ENCODE peak calls at places on chromosomes 4 and X, in six cellular contexts. One of them, this sample, is unnamed.

GRCh38 chrX:13469963-13470679 is 99.3 kb upstream of the EGFL6 start:
- DNase-seq in K562: no peak
- DNase-seq in A549: no peak
- DNase-seq in GM12878: no peak
- DNase-seq in endothelial cell of umbilical vein: peak; percentile 50
- DNase-seq in HepG2: no peak
- DNase-seq in this sample: no peak

GRCh38 chr4:67522851-67523671 is 22.2 kb downstream of the CENPC start:
- DNase-seq in K562: peak; percentile 88
- DNase-seq in A549: no peak
- DNase-seq in GM12878: no peak
- DNase-seq in endothelial cell of umbilical vein: peak; percentile 82
- DNase-seq in HepG2: no peak
- DNase-seq in this sample: peak; percentile 8

GRCh38 chrX:16839852-16840460 is 30.2 kb downstream of the RBBP7 start:
- DNase-seq in K562: peak; percentile 29
- DNase-seq in A549: no peak
- DNase-seq in GM12878: no peak
- DNase-seq in endothelial cell of umbilical vein: no peak
- DNase-seq in HepG2: no peak
- DNase-seq in this sample: peak; percentile 32

GRCh38 chr4:78174931-78175330 is 117.8 kb downstream of the FRAS1 start:
- DNase-seq in K562: no peak
- DNase-seq in A549: no peak
- DNase-seq in GM12878: no peak
- DNase-seq in endothelial cell of umbilical vein: no peak
- DNase-seq in HepG2: no peak
- DNase-seq in this sample: no peak

GRCh38 chr4:77021614-77022089 is 54.1 kb downstream of the CCNI start:
- DNase-seq in K562: no peak
- DNase-seq in A549: no peak
- DNase-seq in GM12878: no peak
- DNase-seq in endothelial cell of umbilical vein: no peak
- DNase-seq in HepG2: no peak
- DNase-seq in this sample: peak; percentile 40

GRCh38 chr4:107760281-107760947 is 40.4 kb upstream of the PAPSS1 start:
- DNase-seq in K562: peak; percentile 13
- DNase-seq in A549: peak; percentile 7
- DNase-seq in GM12878: no peak
- DNase-seq in endothelial cell of umbilical vein: peak; percentile 55
- DNase-seq in HepG2: peak; percentile 23
- DNase-seq in this sample: no peak

GRCh38 chrX:26925088-26925487 is 538.1 kb downstream of the PPP4R3C start:
- DNase-seq in K562: no peak
- DNase-seq in A549: no peak
- DNase-seq in GM12878: no peak
- DNase-seq in endothelial cell of umbilical vein: peak; percentile 36
- DNase-seq in HepG2: no peak
- DNase-seq in this sample: no peak

GRCh38 chr4:159283697-159284492 is 181.0 kb downstream of the RAPGEF2 start:
- DNase-seq in K562: no peak
- DNase-seq in A549: no peak
- DNase-seq in GM12878: no peak
- DNase-seq in endothelial cell of umbilical vein: peak; percentile 61
- DNase-seq in HepG2: no peak
- DNase-seq in this sample: no peak

GRCh38 chrX:154799554-154800348 is 5.5 kb downstream of the MPP1 start:
- DNase-seq in K562: peak; percentile 32
- DNase-seq in A549: peak; percentile 73
- DNase-seq in GM12878: no peak
- DNase-seq in endothelial cell of umbilical vein: peak; percentile 91
- DNase-seq in HepG2: peak; percentile 90
- DNase-seq in this sample: peak; percentile 39

GRCh38 chr4:109321232-109321631 is 18.8 kb upstream of the COL25A1 start:
- DNase-seq in K562: no peak
- DNase-seq in A549: no peak
- DNase-seq in GM12878: peak; percentile 17
- DNase-seq in endothelial cell of umbilical vein: no peak
- DNase-seq in HepG2: no peak
- DNase-seq in this sample: peak; percentile 8

GRCh38 chr4:48196758-48197504 is 62.9 kb upstream of the TXK start:
- DNase-seq in K562: no peak
- DNase-seq in A549: no peak
- DNase-seq in GM12878: peak; percentile 72
- DNase-seq in endothelial cell of umbilical vein: no peak
- DNase-seq in HepG2: no peak
- DNase-seq in this sample: no peak

GRCh38 chrX:30597258-30598012 is 19.9 kb upstream of the TASL start:
- DNase-seq in K562: no peak
- DNase-seq in A549: no peak
- DNase-seq in GM12878: peak; percentile 53
- DNase-seq in endothelial cell of umbilical vein: no peak
- DNase-seq in HepG2: no peak
- DNase-seq in this sample: peak; percentile 77

GRCh38 chr4:10509733-10510132 is 52.5 kb upstream of the ZNF518B start:
- DNase-seq in K562: peak; percentile 2
- DNase-seq in A549: no peak
- DNase-seq in GM12878: no peak
- DNase-seq in endothelial cell of umbilical vein: no peak
- DNase-seq in HepG2: no peak
- DNase-seq in this sample: no peak

GRCh38 chr4:44447563-44448504 is 775 bp downstream of the KCTD8 start:
- DNase-seq in K562: no peak
- DNase-seq in A549: no peak
- DNase-seq in GM12878: no peak
- DNase-seq in endothelial cell of umbilical vein: peak; percentile 21
- DNase-seq in HepG2: no peak
- DNase-seq in this sample: no peak

GRCh38 chr4:90227177-90227576 is 100.0 kb downstream of the CCSER1 start:
- DNase-seq in K562: no peak
- DNase-seq in A549: no peak
- DNase-seq in GM12878: no peak
- DNase-seq in endothelial cell of umbilical vein: no peak
- DNase-seq in HepG2: no peak
- DNase-seq in this sample: no peak

GRCh38 chrX:980572-981235 is 231.7 kb downstream of the CRLF2 start:
- DNase-seq in K562: no peak
- DNase-seq in A549: no peak
- DNase-seq in GM12878: no peak
- DNase-seq in endothelial cell of umbilical vein: no peak
- DNase-seq in HepG2: no peak
- DNase-seq in this sample: no peak

GRCh38 chrX:134236690-134237362 is at the start of gene CCDC160:
- DNase-seq in K562: no peak
- DNase-seq in A549: peak; percentile 28
- DNase-seq in GM12878: no peak
- DNase-seq in endothelial cell of umbilical vein: peak; percentile 29
- DNase-seq in HepG2: peak; percentile 3
- DNase-seq in this sample: no peak

GRCh38 chr4:89055157-89056080 is 1.6 kb downstream of the FAM13A start:
- DNase-seq in K562: peak; percentile 28
- DNase-seq in A549: no peak
- DNase-seq in GM12878: no peak
- DNase-seq in endothelial cell of umbilical vein: no peak
- DNase-seq in HepG2: no peak
- DNase-seq in this sample: no peak

GRCh38 chrX:34656467-34656841 is 631 bp downstream of the TMEM47 start:
- DNase-seq in K562: no peak
- DNase-seq in A549: no peak
- DNase-seq in GM12878: no peak
- DNase-seq in endothelial cell of umbilical vein: peak; percentile 7
- DNase-seq in HepG2: no peak
- DNase-seq in this sample: no peak

GRCh38 chrX:13669246-13669689 is 16.3 kb downstream of the TCEANC start:
- DNase-seq in K562: peak; percentile 78
- DNase-seq in A549: peak; percentile 56
- DNase-seq in GM12878: peak; percentile 89
- DNase-seq in endothelial cell of umbilical vein: peak; percentile 53
- DNase-seq in HepG2: peak; percentile 52
- DNase-seq in this sample: peak; percentile 32

GRCh38 chr4:3613980-3614730 is 81.9 kb upstream of the LRPAP1 start:
- DNase-seq in K562: no peak
- DNase-seq in A549: no peak
- DNase-seq in GM12878: no peak
- DNase-seq in endothelial cell of umbilical vein: no peak
- DNase-seq in HepG2: peak; percentile 30
- DNase-seq in this sample: no peak

GRCh38 chr4:24921491-24921890 is 8.6 kb upstream of the CCDC149 start:
- DNase-seq in K562: no peak
- DNase-seq in A549: no peak
- DNase-seq in GM12878: no peak
- DNase-seq in endothelial cell of umbilical vein: no peak
- DNase-seq in HepG2: no peak
- DNase-seq in this sample: no peak

GRCh38 chr4:76594152-76594551 is 159.1 kb downstream of the SHROOM3 start:
- DNase-seq in K562: no peak
- DNase-seq in A549: no peak
- DNase-seq in GM12878: no peak
- DNase-seq in endothelial cell of umbilical vein: no peak
- DNase-seq in HepG2: no peak
- DNase-seq in this sample: no peak

GRCh38 chr4:127162741-127163140 is 470.0 kb upstream of the INTU start:
- DNase-seq in K562: no peak
- DNase-seq in A549: no peak
- DNase-seq in GM12878: no peak
- DNase-seq in endothelial cell of umbilical vein: no peak
- DNase-seq in HepG2: no peak
- DNase-seq in this sample: peak; percentile 58

GRCh38 chrX:38636949-38637819 is 75.8 kb downstream of the TSPAN7 start:
- DNase-seq in K562: no peak
- DNase-seq in A549: no peak
- DNase-seq in GM12878: no peak
- DNase-seq in endothelial cell of umbilical vein: peak; percentile 80
- DNase-seq in HepG2: peak; percentile 82
- DNase-seq in this sample: no peak

GRCh38 chr4:40843696-40844095 is 93.9 kb downstream of the NSUN7 start:
- DNase-seq in K562: peak; percentile 21
- DNase-seq in A549: no peak
- DNase-seq in GM12878: no peak
- DNase-seq in endothelial cell of umbilical vein: no peak
- DNase-seq in HepG2: no peak
- DNase-seq in this sample: peak; percentile 65

GRCh38 chr4:14524236-14524635 is 478.0 kb upstream of the CPEB2 start:
- DNase-seq in K562: no peak
- DNase-seq in A549: no peak
- DNase-seq in GM12878: no peak
- DNase-seq in endothelial cell of umbilical vein: no peak
- DNase-seq in HepG2: no peak
- DNase-seq in this sample: no peak

GRCh38 chr4:76194325-76194724 is 19.3 kb downstream of the SCARB2 start:
- DNase-seq in K562: peak; percentile 34
- DNase-seq in A549: peak; percentile 26
- DNase-seq in GM12878: no peak
- DNase-seq in endothelial cell of umbilical vein: peak; percentile 33
- DNase-seq in HepG2: no peak
- DNase-seq in this sample: peak; percentile 34

GRCh38 chrX:41478397-41478911 is 31.3 kb downstream of the NYX start:
- DNase-seq in K562: no peak
- DNase-seq in A549: no peak
- DNase-seq in GM12878: no peak
- DNase-seq in endothelial cell of umbilical vein: no peak
- DNase-seq in HepG2: no peak
- DNase-seq in this sample: no peak

DNA sequence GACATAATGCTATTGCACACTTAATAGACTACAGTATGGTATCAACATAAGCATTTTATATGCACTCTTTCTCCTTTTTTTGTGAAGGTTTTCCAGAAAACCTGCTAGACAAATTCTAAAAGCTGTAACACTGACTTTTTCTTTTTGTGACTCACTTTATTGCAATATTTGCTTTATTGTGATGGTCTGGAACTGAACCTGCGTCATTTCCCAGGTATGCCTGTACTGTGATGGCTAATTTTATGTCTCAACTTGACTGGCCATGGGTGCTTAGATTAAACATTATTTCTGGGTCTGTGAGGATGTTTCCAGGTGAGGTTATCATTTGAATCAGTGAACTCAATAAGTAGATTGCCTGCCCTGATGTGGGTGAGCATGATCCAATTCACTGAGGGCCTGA is 35.5 kb upstream of the LAMP2 start:
- DNase-seq in K562: no peak
- DNase-seq in A549: no peak
- DNase-seq in GM12878: no peak
- DNase-seq in endothelial cell of umbilical vein: no peak
- DNase-seq in HepG2: no peak
- DNase-seq in this sample: no peak
- TF ChIP-seq MAX in K562: no peak
- TF ChIP-seq MAX in A549: no peak
- TF ChIP-seq MAX in GM12878: no peak
- TF ChIP-seq MAX in endothelial cell of umbilical vein: no peak
- TF ChIP-seq MAX in HepG2: no peak
- TF ChIP-seq MAX in this sample: no peak

DNA sequence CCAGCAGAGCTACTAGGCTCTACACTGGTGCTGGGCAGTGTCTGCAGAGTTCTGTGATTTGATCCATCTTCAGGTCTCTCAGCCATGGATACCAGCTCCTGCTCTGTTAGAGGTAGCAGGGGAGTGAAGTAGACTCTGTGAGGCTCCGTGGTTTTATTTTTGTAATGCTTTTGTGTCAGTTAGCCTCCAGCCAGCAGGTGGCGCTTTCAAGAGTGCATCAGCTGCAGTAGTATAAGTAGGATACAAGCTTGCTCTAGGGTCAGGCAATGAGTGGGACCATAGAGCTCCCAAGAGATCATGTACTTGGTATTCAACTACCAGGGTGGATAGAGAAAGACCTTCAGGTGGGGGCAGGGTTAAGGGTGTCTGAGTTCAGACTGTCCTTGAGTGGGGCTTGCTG is 362.5 kb upstream of the TRAM1L1 start:
- DNase-seq in K562: peak; percentile 7
- DNase-seq in A549: no peak
- DNase-seq in GM12878: no peak
- DNase-seq in endothelial cell of umbilical vein: no peak
- DNase-seq in HepG2: peak; percentile 12
- DNase-seq in this sample: peak; percentile 34
- TF ChIP-seq CTCF in K562: no peak
- TF ChIP-seq CTCF in A549: no peak
- TF ChIP-seq CTCF in GM12878: peak; percentile 52
- TF ChIP-seq CTCF in endothelial cell of umbilical vein: peak; percentile 7
- TF ChIP-seq CTCF in HepG2: peak; percentile 41
- TF ChIP-seq CTCF in this sample: peak; percentile 50

GRCh38 chr4:6983500-6984142 is 59.6 kb upstream of the TADA2B start:
- DNase-seq in K562: no peak
- DNase-seq in A549: no peak
- DNase-seq in GM12878: no peak
- DNase-seq in endothelial cell of umbilical vein: peak; percentile 85
- DNase-seq in HepG2: no peak
- DNase-seq in this sample: no peak
- TF ChIP-seq MYC in K562: no peak
- TF ChIP-seq MYC in A549: no peak
- TF ChIP-seq MYC in GM12878: no peak
- TF ChIP-seq MYC in endothelial cell of umbilical vein: no peak
- TF ChIP-seq MYC in HepG2: no peak
- TF ChIP-seq MYC in this sample: no peak

DNA sequence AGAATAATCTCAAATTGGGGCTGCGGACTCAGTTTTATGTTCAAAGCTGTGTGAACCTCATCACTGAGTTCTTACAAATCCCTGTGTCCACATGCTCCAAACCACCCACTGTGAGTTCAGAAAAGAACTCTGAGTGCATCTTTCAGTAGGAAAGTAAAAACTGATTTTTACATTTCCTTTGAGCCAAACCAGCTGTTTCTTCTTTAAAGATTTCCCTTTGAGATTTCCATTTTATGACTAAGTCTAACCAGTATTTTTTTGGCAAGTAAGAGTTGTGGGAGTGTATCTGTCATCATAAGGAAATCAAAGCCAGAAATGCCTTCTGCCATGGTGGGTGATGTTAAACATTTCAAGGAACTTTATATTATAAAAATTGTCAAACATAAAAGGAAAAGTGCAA is 100.0 kb downstream of the TET2 start:
- DNase-seq in K562: no peak
- DNase-seq in A549: no peak
- DNase-seq in GM12878: no peak
- DNase-seq in endothelial cell of umbilical vein: no peak
- DNase-seq in HepG2: no peak
- DNase-seq in this sample: no peak
- TF ChIP-seq MAX in K562: no peak
- TF ChIP-seq MAX in A549: no peak
- TF ChIP-seq MAX in GM12878: no peak
- TF ChIP-seq MAX in endothelial cell of umbilical vein: no peak
- TF ChIP-seq MAX in HepG2: no peak
- TF ChIP-seq MAX in this sample: no peak

This sample was measured in NB4.